ENCODE peak calls at places on chromosomes 12 and 14, in ten cellular contexts. W is cardiac fibroblast; X is PC-9; G is naive thymus-derived CD4-positive, alpha-beta T cell; C is CD4-positive, alpha-beta memory T cell; L is mucosa of descending colon; Y is A549; Z is neuronal stem cell; R is CD4-positive, CD25-positive, alpha-beta regulatory T cell; P is aorta. I is an unnamed sample.

GRCh38 chr12:31368666-31369361 is 42.9 kb upstream of the SINHCAF start:
- DNase-seq in W (no peak), X (peak; percentile 5), G (no peak), C (no peak), L (no peak), Y (no peak), Z (peak; percentile 51), R (no peak), P (no peak), I (peak; percentile 83)

GRCh38 chr12:10966314-10966713 is 20.4 kb downstream of the TAS2R50 start:
- DNase-seq in W (no peak), X (no peak), G (no peak), C (no peak), L (no peak), Y (no peak), Z (no peak), R (no peak), P (no peak), I (no peak)

GRCh38 chr12:108578813-108579212 is 16.4 kb downstream of the ISCU start:
- DNase-seq in W (no peak), X (no peak), G (no peak), C (no peak), L (no peak), Y (no peak), Z (no peak), R (no peak), P (no peak), I (no peak)

GRCh38 chr12:124774462-124775167 is 89.0 kb downstream of the SCARB1 start:
- DNase-seq in W (peak; percentile 96), X (no peak), G (peak; percentile 13), C (peak; percentile 44), L (no peak), Y (no peak), Z (no peak), R (no peak), P (no peak), I (no peak)

GRCh38 chr12:120394483-120395367 is 25.8 kb upstream of the MSI1 start:
- DNase-seq in W (no peak), X (peak; percentile 93), G (no peak), C (no peak), L (peak; percentile 79), Y (no peak), Z (peak; percentile 62), R (no peak), P (no peak), I (peak; percentile 92)

GRCh38 chr14:37253905-37254304 is 56.2 kb downstream of the MIPOL1 start:
- DNase-seq in W (peak; percentile 72), X (peak; percentile 9), G (no peak), C (no peak), L (no peak), Y (no peak), Z (no peak), R (no peak), P (peak; percentile 46), I (no peak)

GRCh38 chr12:22982635-22983034 is 357.7 kb downstream of the ETNK1 start:
- DNase-seq in W (no peak), X (no peak), G (no peak), C (no peak), L (no peak), Y (no peak), Z (no peak), R (no peak), P (no peak), I (no peak)

GRCh38 chr12:10363922-10364838 is 25.7 kb downstream of the KLRK1 start:
- DNase-seq in W (peak; percentile 57), X (peak; percentile 48), G (peak; percentile 45), C (peak; percentile 35), L (peak; percentile 69), Y (no peak), Z (no peak), R (no peak), P (peak; percentile 52), I (peak; percentile 41)

GRCh38 chr12:13175499-13175898 is 21.0 kb upstream of the EMP1 start:
- DNase-seq in W (peak; percentile 55), X (peak; percentile 72), G (no peak), C (no peak), L (no peak), Y (no peak), Z (no peak), R (no peak), P (no peak), I (no peak)

GRCh38 chr14:69690042-69690441 is 76.9 kb upstream of the SRSF5 start:
- DNase-seq in W (no peak), X (no peak), G (no peak), C (no peak), L (no peak), Y (no peak), Z (no peak), R (no peak), P (no peak), I (peak; percentile 40)

GRCh38 chr14:106622200-106622745 is 1095.9 kb downstream of the TMEM121 start:
- DNase-seq in W (no peak), X (no peak), G (peak; percentile 6), C (peak; percentile 21), L (no peak), Y (no peak), Z (no peak), R (no peak), P (no peak), I (no peak)

GRCh38 chr14:90105756-90106155 is 44.0 kb downstream of the KCNK13 start:
- DNase-seq in W (peak; percentile 19), X (no peak), G (no peak), C (no peak), L (no peak), Y (no peak), Z (no peak), R (no peak), P (no peak), I (no peak)

GRCh38 chr14:77615231-77616132 is 955 bp downstream of the SPTLC2 start:
- DNase-seq in W (no peak), X (peak; percentile 33), G (no peak), C (peak; percentile 17), L (peak; percentile 33), Y (no peak), Z (peak; percentile 9), R (no peak), P (no peak), I (peak; percentile 28)

GRCh38 chr12:9329019-9329418 is 120.8 kb upstream of the PZP start:
- DNase-seq in W (no peak), X (no peak), G (no peak), C (no peak), L (no peak), Y (no peak), Z (no peak), R (no peak), P (no peak), I (no peak)

GRCh38 chr14:75196064-75196463 is 19.7 kb upstream of the TMED10 start:
- DNase-seq in W (no peak), X (no peak), G (no peak), C (no peak), L (no peak), Y (no peak), Z (no peak), R (no peak), P (no peak), I (no peak)

GRCh38 chr14:67232631-67233030 is 8.6 kb upstream of the PALS1 start:
- DNase-seq in W (no peak), X (no peak), G (no peak), C (no peak), L (no peak), Y (no peak), Z (no peak), R (no peak), P (no peak), I (no peak)

GRCh38 chr14:32675433-32675832 is 263.2 kb upstream of the NPAS3 start:
- DNase-seq in W (no peak), X (no peak), G (no peak), C (no peak), L (no peak), Y (no peak), Z (no peak), R (no peak), P (no peak), I (no peak)

GRCh38 chr14:24136684-24137528 is 912 bp downstream of the PSME1 start:
- DNase-seq in W (no peak), X (no peak), G (no peak), C (no peak), L (no peak), Y (no peak), Z (no peak), R (no peak), P (peak; percentile 34), I (no peak)

GRCh38 chr14:99320621-99321235 is 48.7 kb upstream of the BCL11B start:
- DNase-seq in W (no peak), X (no peak), G (no peak), C (no peak), L (peak; percentile 67), Y (no peak), Z (no peak), R (no peak), P (no peak), I (no peak)

GRCh38 chr14:76855066-76855465 is 28.9 kb downstream of the LRRC74A start:
- DNase-seq in W (no peak), X (no peak), G (no peak), C (no peak), L (no peak), Y (no peak), Z (no peak), R (no peak), P (no peak), I (no peak)

GRCh38 chr12:29320295-29321090 is 60.5 kb downstream of the ERGIC2 start:
- DNase-seq in W (peak; percentile 66), X (no peak), G (no peak), C (no peak), L (no peak), Y (peak; percentile 2), Z (no peak), R (no peak), P (no peak), I (no peak)

GRCh38 chr14:22558221-22558913 is 30.7 kb downstream of the DAD1 start:
- DNase-seq in W (no peak), X (no peak), G (no peak), C (peak; percentile 62), L (peak; percentile 69), Y (no peak), Z (no peak), R (peak; percentile 42), P (no peak), I (peak; percentile 35)
- H3K4me3 ChIP-seq in W (no peak overlapping the region), X (no peak overlapping the region), G (peak overlapping the region; percentile 65), C (peak overlapping the region; percentile 80), L (no peak overlapping the region), Y (no peak overlapping the region), Z (no peak overlapping the region), R (peak overlapping the region; percentile 72), P (no peak overlapping the region), I (no peak overlapping the region)

GRCh38 chr12:40227447-40227846 is 2.6 kb downstream of the LRRK2 start:
- DNase-seq in W (no peak), X (no peak), G (no peak), C (no peak), L (no peak), Y (no peak), Z (no peak), R (no peak), P (no peak), I (no peak)
- H3K4me3 ChIP-seq in W (no peak overlapping the region), X (no peak overlapping the region), G (no peak overlapping the region), C (no peak overlapping the region), L (no peak overlapping the region), Y (peak overlapping the region; percentile 58), Z (no peak overlapping the region), R (no peak overlapping the region), P (peak overlapping the region; percentile 26), I (no peak overlapping the region)

GRCh38 chr14:94077111-94077821 is 3.7 kb downstream of the DDX24 start:
- DNase-seq in W (no peak), X (no peak), G (no peak), C (no peak), L (no peak), Y (no peak), Z (no peak), R (no peak), P (no peak), I (no peak)
- H3K4me3 ChIP-seq in W (no peak overlapping the region), X (no peak overlapping the region), G (peak overlapping the region; percentile 74), C (peak overlapping the region; percentile 92), L (no peak overlapping the region), Y (no peak overlapping the region), Z (no peak overlapping the region), R (peak overlapping the region; percentile 96), P (peak overlapping the region; percentile 69), I (no peak overlapping the region)

GRCh38 chr12:77392467-77392866 is 327.1 kb upstream of the E2F7 start:
- DNase-seq in W (no peak), X (no peak), G (no peak), C (no peak), L (no peak), Y (no peak), Z (no peak), R (no peak), P (no peak), I (no peak)
- H3K4me3 ChIP-seq in W (no peak overlapping the region), X (no peak overlapping the region), G (no peak overlapping the region), C (no peak overlapping the region), L (no peak overlapping the region), Y (no peak overlapping the region), Z (no peak overlapping the region), R (no peak overlapping the region), P (no peak overlapping the region), I (no peak overlapping the region)

I was measured in neural progenitor cell.